ENCODE peak calls at places on chromosomes 5 and 9, in six cellular contexts. S, M, N, W, I and Z are unnamed samples.
A peak's percentile ranks its signal among the peaks of the same experiment; 100 is the strongest.

GRCh38 chr5:67620386-67621039 is 423.9 kb upstream of the CD180 start:
- DNase-seq in S (no peak), M (no peak), N (no peak), W (no peak), I (no peak), Z (no peak)

GRCh38 chr9:135887585-135888050 is 19.7 kb downstream of the CAMSAP1 start:
- DNase-seq in S (no peak), M (no peak), N (no peak), W (peak; percentile 51), I (peak; percentile 47), Z (no peak)

GRCh38 chr5:100311811-100312210 is 223.4 kb upstream of the FAM174A start:
- DNase-seq in S (no peak), M (no peak), N (no peak), W (no peak), I (no peak), Z (no peak)

GRCh38 chr5:28523887-28524637 is 1485.7 kb upstream of the CDH9 start:
- DNase-seq in S (peak; percentile 85), M (no peak), N (peak; percentile 0), W (no peak), I (no peak), Z (peak; percentile 43)

GRCh38 chr5:127650022-127650421 is 1.1 kb downstream of the CTXN3 start:
- DNase-seq in S (no peak), M (peak; percentile 11), N (peak; percentile 19), W (no peak), I (no peak), Z (no peak)

GRCh38 chr9:34996905-34997279 is 7.3 kb downstream of the DNAJB5 start:
- DNase-seq in S (no peak), M (peak; percentile 77), N (no peak), W (no peak), I (no peak), Z (no peak)

GRCh38 chr9:76926324-76926731 is 20.4 kb upstream of the PRUNE2 start:
- DNase-seq in S (peak; percentile 63), M (no peak), N (peak; percentile 93), W (no peak), I (no peak), Z (peak; percentile 39)

GRCh38 chr9:1100945-1101344 is 50.8 kb downstream of the DMRT2 start:
- DNase-seq in S (no peak), M (no peak), N (peak; percentile 67), W (no peak), I (no peak), Z (no peak)

GRCh38 chr5:5711112-5711511 is 288.6 kb downstream of the ICE1 start:
- DNase-seq in S (no peak), M (no peak), N (no peak), W (no peak), I (no peak), Z (no peak)